ENCODE peak calls at places on chromosomes 4 and X, in six cellular contexts. J, I, N, Q, Y and X are unnamed samples.

GRCh38 chrX:394830-395229 is 8.1 kb upstream of the PPP2R3B start:
- DNase-seq in J (no peak), I (no peak), N (no peak), Q (no peak), Y (no peak), X (no peak)

GRCh38 chr4:2186133-2186864 is 55.6 kb downstream of the HAUS3 start:
- DNase-seq in J (no peak), I (no peak), N (peak; percentile 16), Q (peak; percentile 23), Y (no peak), X (peak; percentile 59)

GRCh38 chr4:100034265-100034664 is 84.2 kb upstream of the H2AZ1 start:
- DNase-seq in J (no peak), I (no peak), N (no peak), Q (no peak), Y (no peak), X (no peak)

GRCh38 chr4:119477412-119478053 is 151.1 kb downstream of the PDE5A start:
- DNase-seq in J (no peak), I (no peak), N (no peak), Q (no peak), Y (no peak), X (no peak)

GRCh38 chr4:105092768-105093167 is 53.9 kb upstream of the TET2 start:
- DNase-seq in J (no peak), I (no peak), N (no peak), Q (no peak), Y (no peak), X (no peak)

GRCh38 chr4:184746532-184746870 is 12.6 kb upstream of the CENPU start:
- DNase-seq in J (no peak), I (no peak), N (no peak), Q (no peak), Y (no peak), X (no peak)

GRCh38 chr4:146283758-146284651 is 69.7 kb downstream of the REELD1 start:
- DNase-seq in J (no peak), I (no peak), N (no peak), Q (no peak), Y (no peak), X (no peak)

GRCh38 chr4:26238782-26239647 is 81.8 kb upstream of the RBPJ start:
- DNase-seq in J (peak; percentile 76), I (no peak), N (no peak), Q (no peak), Y (no peak), X (no peak)

GRCh38 chrX:101397779-101398178 is 7.0 kb downstream of the RPL36A start:
- DNase-seq in J (no peak), I (no peak), N (no peak), Q (no peak), Y (no peak), X (no peak)

GRCh38 chr4:84481879-84482245 is 17.2 kb downstream of the NKX6-1 start:
- DNase-seq in J (no peak), I (no peak), N (no peak), Q (no peak), Y (no peak), X (peak; percentile 73)

GRCh38 chrX:12819231-12819630 is 28.0 kb downstream of the PRPS2 start:
- DNase-seq in J (no peak), I (no peak), N (no peak), Q (no peak), Y (no peak), X (no peak)

GRCh38 chr4:91894006-91894405 is 409.8 kb upstream of the GRID2 start:
- DNase-seq in J (no peak), I (no peak), N (no peak), Q (no peak), Y (no peak), X (no peak)

GRCh38 chr4:162839814-162840213 is 326.9 kb downstream of the NAF1 start:
- DNase-seq in J (no peak), I (no peak), N (no peak), Q (no peak), Y (no peak), X (peak; percentile 9)

GRCh38 chrX:112636951-112637541 is 42.7 kb downstream of the LHFPL1 start:
- DNase-seq in J (no peak), I (no peak), N (no peak), Q (no peak), Y (no peak), X (no peak)

GRCh38 chrX:84363674-84364073 is 138.6 kb downstream of the HDX start:
- DNase-seq in J (no peak), I (no peak), N (no peak), Q (no peak), Y (no peak), X (no peak)

GRCh38 chr4:4555916-4556315 is 14.1 kb upstream of the STX18 start:
- DNase-seq in J (no peak), I (no peak), N (no peak), Q (no peak), Y (no peak), X (no peak)

GRCh38 chr4:122847931-122848330 is 21.3 kb downstream of the FGF2 start:
- DNase-seq in J (no peak), I (no peak), N (no peak), Q (no peak), Y (no peak), X (no peak)

GRCh38 chr4:184408021-184408710 is 66.2 kb downstream of the IRF2 start:
- DNase-seq in J (no peak), I (no peak), N (no peak), Q (no peak), Y (no peak), X (no peak)

GRCh38 chr4:15914291-15914690 is 24.2 kb downstream of the FGFBP1 start:
- DNase-seq in J (no peak), I (no peak), N (no peak), Q (no peak), Y (no peak), X (no peak)

GRCh38 chrX:119041175-119041574 is 31.6 kb upstream of the CT47C1 start:
- DNase-seq in J (no peak), I (no peak), N (no peak), Q (no peak), Y (no peak), X (no peak)

GRCh38 chr4:48153791-48154550 is 19.9 kb upstream of the TXK start:
- DNase-seq in J (no peak), I (no peak), N (no peak), Q (no peak), Y (no peak), X (no peak)

GRCh38 chr4:170259631-170260153 is 169.9 kb upstream of the AADAT start:
- DNase-seq in J (peak; percentile 95), I (no peak), N (peak; percentile 65), Q (peak; percentile 81), Y (peak; percentile 87), X (peak; percentile 84)

GRCh38 chrX:154091678-154092077 is 5.8 kb downstream of the MECP2 start:
- DNase-seq in J (no peak), I (no peak), N (no peak), Q (no peak), Y (no peak), X (no peak)

GRCh38 chr4:143486314-143486713 is 27.2 kb upstream of the SMARCA5 start:
- DNase-seq in J (no peak), I (no peak), N (no peak), Q (no peak), Y (no peak), X (no peak)